ENCODE peak calls at places on chromosomes 5 and 9, in eight cellular contexts. X, H, N, Z, I, O, A and P are unnamed samples.

GRCh38 chr5:159034083-159034824 is 65.5 kb downstream of the EBF1 start:
- DNase-seq in O (no peak), X (no peak), I (no peak), A (peak), N (no peak), H (no peak), Z (no peak), P (no peak)

GRCh38 chr5:151082274-151082902 is 1.6 kb upstream of the TNIP1 start:
- DNase-seq in X (peak), O (no peak), Z (no peak), I (peak), N (no peak), A (no peak), H (peak), P (no peak)

GRCh38 chr5:33588654-33589372 is 148.0 kb downstream of the TARS1 start:
- DNase-seq in N (peak), X (peak), H (no peak), O (no peak), I (peak), Z (no peak), A (no peak), P (no peak)

GRCh38 chr5:116947691-116948528 is 373.3 kb upstream of the SEMA6A start:
- DNase-seq in H (no peak), N (peak), I (peak), Z (no peak), O (no peak), X (peak), A (peak), P (peak)

GRCh38 chr9:137734181-137734580 is 115.4 kb downstream of the EHMT1 start:
- DNase-seq in Z (no peak), H (no peak), N (no peak), O (no peak), X (no peak), A (no peak), I (no peak), P (no peak)

GRCh38 chr9:92671323-92671722 is 1.4 kb upstream of the IPPK start:
- DNase-seq in Z (no peak), I (no peak), O (no peak), H (peak), N (no peak), X (peak), A (no peak), P (peak)

GRCh38 chr9:752681-753200 is 88.8 kb upstream of the DMRT1 start:
- DNase-seq in Z (no peak), X (no peak), O (no peak), N (no peak), I (no peak), H (peak), A (no peak), P (no peak)

GRCh38 chr5:17785774-17786173 is 151.5 kb downstream of the TAF11L14 start:
- DNase-seq in A (no peak), O (no peak), X (no peak), I (no peak), N (no peak), Z (no peak), H (no peak), P (no peak)

GRCh38 chr9:133759146-133759900 is 21.2 kb upstream of the SARDH start:
- DNase-seq in O (peak), Z (no peak), H (no peak), X (no peak), N (peak), A (no peak), I (no peak), P (no peak)

GRCh38 chr5:163503106-163504090 is 2.0 kb upstream of the MAT2B start:
- DNase-seq in I (peak), A (peak), X (peak), H (peak), N (peak), Z (peak), O (no peak), P (no peak)

GRCh38 chr9:26228273-26228672 is 550.0 kb upstream of the TUSC1 start:
- DNase-seq in N (no peak), H (peak), Z (no peak), X (no peak), A (no peak), O (no peak), I (no peak), P (no peak)

GRCh38 chr9:108271646-108272349 is 584.0 kb downstream of the ACTL7B start:
- DNase-seq in N (no peak), H (peak), X (peak), O (no peak), Z (no peak), A (peak), I (peak), P (no peak)

GRCh38 chr9:80146466-80146865 is 574.7 kb downstream of the TLE4 start:
- DNase-seq in Z (no peak), O (no peak), H (peak), X (peak), A (no peak), I (no peak), N (no peak), P (no peak)

GRCh38 chr5:32668552-32668951 is 42.6 kb upstream of the NPR3 start:
- DNase-seq in N (no peak), H (no peak), O (no peak), Z (no peak), I (no peak), A (no peak), X (no peak), P (no peak)

GRCh38 chr9:134910146-134910545 is 7.6 kb downstream of the FCN1 start:
- DNase-seq in A (no peak), O (no peak), H (no peak), N (no peak), X (no peak), Z (no peak), I (no peak), P (no peak)

GRCh38 chr5:81768960-81769452 is 18.1 kb upstream of the SSBP2 start:
- DNase-seq in O (no peak), H (peak), X (peak), I (no peak), A (no peak), N (no peak), Z (no peak), P (no peak)

GRCh38 chr5:138330813-138331448 is 673 bp downstream of the CDC25C start:
- DNase-seq in X (no peak), I (no peak), A (no peak), O (no peak), N (no peak), H (no peak), Z (no peak), P (no peak)

GRCh38 chr9:12775373-12775962 is 648 bp downstream of the LURAP1L start:
- DNase-seq in Z (no peak), N (peak), X (no peak), I (peak), A (no peak), O (no peak), H (no peak), P (peak)

GRCh38 chr5:72163349-72163983 is 56.2 kb downstream of the MAP1B start:
- DNase-seq in I (no peak), O (no peak), X (no peak), A (no peak), Z (no peak), H (no peak), N (no peak), P (no peak)

GRCh38 chr5:83095973-83096539 is 18.7 kb downstream of the XRCC4 start:
- DNase-seq in I (no peak), N (no peak), X (peak), A (no peak), Z (no peak), O (no peak), H (peak), P (no peak)

GRCh38 chr5:175654807-175655206 is 3.1 kb upstream of the HRH2 start:
- DNase-seq in X (no peak), H (no peak), O (no peak), N (no peak), A (no peak), Z (no peak), I (no peak), P (no peak)

GRCh38 chr5:179310439-179311090 is 34.7 kb downstream of the ADAMTS2 start:
- DNase-seq in N (no peak), I (no peak), Z (no peak), H (no peak), A (no peak), X (no peak), O (no peak), P (no peak)

DNA sequence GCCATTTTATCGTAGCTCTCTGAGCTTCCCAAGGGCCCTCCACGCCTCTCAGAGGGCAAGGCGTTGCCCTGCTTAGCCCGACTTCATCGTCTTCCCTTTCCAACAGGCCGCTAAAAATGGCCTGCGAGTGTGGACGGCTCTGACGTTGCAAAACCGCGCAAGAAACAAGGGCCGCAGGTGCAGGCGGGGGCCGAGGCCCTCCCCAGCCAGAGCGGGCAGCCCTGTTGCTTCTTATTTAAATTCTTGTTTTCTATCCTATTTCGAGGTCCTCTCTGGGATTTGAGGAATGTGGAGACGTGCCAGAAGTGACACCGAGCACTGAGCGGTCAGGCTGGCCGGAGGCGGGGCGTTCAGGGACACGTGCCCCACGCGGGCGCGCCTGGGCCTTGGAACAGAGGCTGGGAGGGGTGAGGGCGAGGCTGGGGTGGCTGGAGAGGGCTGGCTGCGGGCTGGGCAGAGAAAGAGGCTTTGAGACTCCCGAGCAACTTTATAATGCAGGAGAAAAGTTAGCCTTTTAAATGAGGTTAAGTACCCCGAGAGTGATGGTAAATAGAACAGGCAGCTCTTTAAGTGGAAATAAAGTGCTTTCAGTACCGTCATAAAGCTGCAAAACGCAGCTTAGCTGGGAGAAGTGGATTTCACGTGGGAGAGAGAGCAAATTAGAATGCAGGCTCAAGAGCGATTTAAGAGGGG is 243.6 kb downstream of the AUH start:
- DNase-seq in A (peak), H (peak), Z (peak), O (peak), N (peak), I (peak), X (no peak), P (peak)
- TF ChIP-seq POLR2A in A (peak), H (no peak), Z (peak), O (peak), N (no peak), I (no peak), X (no peak), P (peak)

GRCh38 chr5:173917788-173918786 is 29.9 kb downstream of the CPEB4 start:
- DNase-seq in A (peak), H (peak), O (no peak), Z (peak), N (no peak), X (peak), I (peak), P (peak)
- TF ChIP-seq POLR2A in A (peak), H (peak), O (peak), Z (peak), N (peak), X (peak), I (peak), P (peak)

GRCh38 chr5:88872971-88873370 is 10.0 kb downstream of the MEF2C start:
- DNase-seq in H (no peak), Z (no peak), O (no peak), X (no peak), A (no peak), N (no peak), I (no peak), P (no peak)

GRCh38 chr5:88877826-88878225 is 5.2 kb downstream of the MEF2C start:
- DNase-seq in X (no peak), I (no peak), Z (no peak), N (no peak), H (no peak), O (no peak), A (no peak), P (no peak)

GRCh38 chr5:88873447-88873846 is 9.5 kb downstream of the MEF2C start:
- DNase-seq in Z (no peak), N (no peak), A (no peak), X (no peak), I (no peak), H (no peak), O (no peak), P (no peak)

GRCh38 chr5:88876714-88877113 is 6.3 kb downstream of the MEF2C start:
- DNase-seq in N (no peak), X (no peak), A (no peak), O (no peak), I (no peak), H (no peak), Z (no peak), P (no peak)

GRCh38 chr5:88875609-88876234 is 7.3 kb downstream of the MEF2C start:
- DNase-seq in O (no peak), I (no peak), Z (no peak), X (no peak), N (no peak), A (no peak), H (no peak), P (no peak)
- TF ChIP-seq POLR2A in O (no peak), I (no peak), Z (no peak), X (no peak), N (no peak), A (no peak), H (no peak), P (no peak)

GRCh38 chr9:5842926-5843325 is 10.0 kb upstream of the ERMP1 start:
- DNase-seq in H (no peak), Z (no peak), A (no peak), I (no peak), X (no peak), N (no peak), O (no peak), P (no peak)

GRCh38 chr9:5846501-5846921 is 13.6 kb upstream of the ERMP1 start:
- DNase-seq in Z (no peak), I (no peak), X (no peak), O (no peak), A (no peak), N (no peak), H (peak), P (no peak)

GRCh38 chr9:5846080-5846479 is 13.2 kb upstream of the ERMP1 start:
- DNase-seq in I (no peak), H (no peak), X (no peak), O (no peak), A (no peak), N (no peak), Z (no peak), P (no peak)

GRCh38 chr9:5845147-5845531 is 12.2 kb upstream of the ERMP1 start:
- DNase-seq in Z (no peak), A (no peak), I (no peak), O (no peak), N (no peak), H (no peak), X (no peak), P (no peak)

GRCh38 chr9:5843450-5844249 is 10.7 kb upstream of the ERMP1 start:
- DNase-seq in I (no peak), H (peak), X (peak), Z (no peak), N (no peak), A (no peak), O (no peak), P (no peak)
- TF ChIP-seq POLR2A in I (no peak), H (no peak), X (no peak), Z (no peak), N (no peak), A (no peak), O (no peak), P (no peak)

GRCh38 chr9:20398511-20399338 is 223.6 kb downstream of the MLLT3 start:
- DNase-seq in N (no peak), O (no peak), I (no peak), Z (no peak), A (no peak), H (no peak), X (no peak), P (no peak)
- TF ChIP-seq POLR2A in N (no peak), O (no peak), I (no peak), Z (no peak), A (no peak), H (no peak), X (no peak), P (no peak)

DNA sequence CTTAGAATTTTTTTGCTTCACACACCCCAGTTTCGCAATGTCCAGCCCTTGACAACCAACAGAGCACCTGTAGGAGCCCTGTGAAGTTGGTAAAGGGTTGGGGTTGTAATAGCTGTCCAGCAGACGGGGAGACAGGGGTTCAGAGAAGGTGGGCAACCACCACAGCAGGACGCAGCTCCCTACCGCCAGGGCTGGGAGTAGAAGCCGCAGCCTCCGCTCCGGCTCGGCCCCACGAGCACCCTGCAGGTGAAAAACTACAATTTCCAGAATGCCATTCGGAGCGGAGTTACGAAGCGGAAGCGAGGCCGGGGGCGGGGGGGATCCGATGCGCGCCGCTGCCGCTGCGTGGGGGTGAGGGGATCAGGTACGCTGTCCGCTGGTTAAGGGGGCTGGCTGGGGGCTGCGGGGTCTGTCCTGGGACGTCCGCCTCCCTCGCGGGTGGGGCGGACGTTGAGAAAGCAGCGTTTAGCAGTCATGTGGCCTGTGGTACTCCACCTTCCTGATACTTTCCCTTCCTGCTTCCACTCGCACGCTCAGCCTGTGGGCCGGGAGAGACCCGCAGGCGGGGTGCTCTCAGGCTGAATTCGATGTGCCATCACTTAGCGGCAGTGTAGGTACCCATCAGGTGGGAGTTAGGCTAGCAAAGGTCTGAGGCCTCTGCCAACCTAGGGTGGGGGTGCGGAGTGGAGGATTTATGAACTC is at the start of gene TRMT10B:
- DNase-seq in A (peak), O (peak), I (peak), N (peak), H (peak), X (peak), Z (peak), P (peak)
- TF ChIP-seq POLR2A in A (no peak), O (peak), I (peak), N (no peak), H (no peak), X (peak), Z (no peak), P (no peak)

GRCh38 chr5:142324871-142325676 is at the start of gene SPRY4:
- DNase-seq in N (peak), O (peak), H (peak), Z (peak), A (peak), X (peak), I (peak), P (peak)
- TF ChIP-seq POLR2A in N (no peak), O (peak), H (peak), Z (peak), A (peak), X (peak), I (peak), P (peak)

GRCh38 chr5:7851617-7852289 is 820 bp upstream of the CFAP90 start:
- DNase-seq in O (no peak), Z (no peak), H (no peak), X (no peak), N (no peak), I (no peak), A (no peak), P (no peak)

GRCh38 chr5:7849531-7850240 is 1.2 kb downstream of the CFAP90 start:
- DNase-seq in O (no peak), X (peak), N (no peak), H (no peak), I (no peak), A (no peak), Z (no peak), P (peak)

GRCh38 chr5:7851240-7851592 is 283 bp upstream of the CFAP90 start:
- DNase-seq in O (no peak), I (no peak), A (no peak), H (no peak), N (no peak), Z (no peak), X (no peak), P (no peak)

GRCh38 chr5:7850241-7850532 is 746 bp downstream of the CFAP90 start:
- DNase-seq in A (peak), N (no peak), H (no peak), I (no peak), X (no peak), Z (no peak), O (no peak), P (peak)

DNA sequence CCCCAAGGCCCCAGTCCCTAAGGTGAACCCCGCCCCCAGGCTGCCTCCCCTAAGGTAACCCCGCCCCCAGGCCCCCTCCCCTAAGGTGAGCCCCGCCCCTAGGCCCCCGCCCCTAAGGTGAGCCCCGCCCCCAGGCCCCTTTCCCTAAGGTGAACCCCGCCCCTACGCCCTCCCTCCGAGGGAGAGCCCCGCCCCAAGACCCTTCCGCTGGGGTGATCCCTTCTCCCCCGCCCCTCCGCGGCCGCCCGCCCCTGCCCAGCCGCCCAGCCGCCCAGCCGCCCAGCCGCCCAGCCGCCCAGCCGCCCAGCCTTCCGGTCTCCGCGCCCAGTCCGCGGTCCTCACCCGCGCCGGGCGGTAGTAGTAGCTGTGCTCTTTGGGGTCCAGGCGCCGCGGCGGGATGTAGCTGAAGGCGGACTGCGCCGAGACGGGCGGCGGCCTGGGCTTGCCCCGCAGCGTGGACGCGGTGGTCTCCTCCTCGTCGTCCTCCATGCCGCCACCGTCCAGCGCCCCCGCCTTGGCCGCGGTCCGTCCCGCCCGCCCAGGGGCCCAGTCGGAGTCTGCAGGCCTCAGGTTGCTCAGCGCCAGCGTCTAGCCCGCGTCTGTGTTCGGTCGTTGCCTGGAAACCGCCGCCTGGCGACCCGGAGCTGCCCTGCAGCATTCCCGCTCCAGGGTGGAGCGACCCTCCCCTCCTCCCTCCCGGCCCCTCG is at the start of gene CFAP90:
- DNase-seq in H (peak), O (no peak), Z (no peak), A (peak), N (peak), X (peak), I (peak), P (peak)
- TF ChIP-seq POLR2A in H (no peak), O (no peak), Z (no peak), A (no peak), N (no peak), X (no peak), I (no peak), P (peak)